ENCODE peak calls at places on chromosomes 5 and 9, in four cellular contexts. T, J, S and K are unnamed samples.

GRCh38 chr9:134475051-134475790 is 149.0 kb downstream of the RXRA start:
- DNase-seq in T (no peak), J (peak; percentile 85), S (no peak), K (peak; percentile 61)

GRCh38 chr5:169873642-169874041 is 106.7 kb downstream of the INSYN2B start:
- DNase-seq in T (no peak), J (no peak), S (no peak), K (no peak)

GRCh38 chr5:122788996-122789395 is 14.1 kb downstream of the SNX2 start:
- DNase-seq in T (no peak), J (no peak), S (peak; percentile 68), K (no peak)

GRCh38 chr5:71700803-71701202 is 18.3 kb upstream of the CARTPT start:
- DNase-seq in T (no peak), J (no peak), S (no peak), K (no peak)

GRCh38 chr9:83346655-83347393 is 191.4 kb downstream of the FRMD3 start:
- DNase-seq in T (no peak), J (no peak), S (no peak), K (no peak)

GRCh38 chr9:77013932-77014596 is 5.4 kb upstream of the FOXB2 start:
- DNase-seq in T (no peak), J (no peak), S (no peak), K (no peak)

GRCh38 chr5:173767580-173768266 is 120.4 kb upstream of the CPEB4 start:
- DNase-seq in T (no peak), J (no peak), S (no peak), K (no peak)

GRCh38 chr5:143071927-143072326 is 301.8 kb downstream of the ARHGAP26 start:
- DNase-seq in T (no peak), J (no peak), S (no peak), K (no peak)

GRCh38 chr9:112753725-112754124 is 3.2 kb downstream of the SNX30 start:
- DNase-seq in T (no peak), J (peak; percentile 89), S (no peak), K (no peak)

GRCh38 chr5:21195145-21195544 is 1207.1 kb upstream of the CDH18 start:
- DNase-seq in T (no peak), J (peak; percentile 51), S (no peak), K (no peak)

GRCh38 chr9:38390442-38390841 is 2.1 kb upstream of the ALDH1B1 start:
- DNase-seq in T (no peak), J (no peak), S (no peak), K (no peak)

GRCh38 chr9:8576741-8577140 is 777.2 kb upstream of the DMAC1 start:
- DNase-seq in T (no peak), J (no peak), S (no peak), K (no peak)

GRCh38 chr9:116572095-116572748 is 114.9 kb upstream of the TRIM32 start:
- DNase-seq in T (peak; percentile 21), J (peak; percentile 96), S (peak; percentile 65), K (peak; percentile 42)

GRCh38 chr9:69898714-69899209 is 78.1 kb downstream of the CFAP95 start:
- DNase-seq in T (no peak), J (peak; percentile 69), S (no peak), K (no peak)

GRCh38 chr5:59661939-59662615 is 231.4 kb downstream of the PDE4D start:
- DNase-seq in T (peak; percentile 84), J (no peak), S (peak; percentile 28), K (no peak)

GRCh38 chr5:1517838-1518237 is 5.9 kb downstream of the LPCAT1 start:
- DNase-seq in T (no peak), J (no peak), S (no peak), K (peak; percentile 44)

GRCh38 chr9:120913673-120914266 is 12.8 kb downstream of the TRAF1 start:
- DNase-seq in T (peak; percentile 14), J (no peak), S (no peak), K (no peak)

GRCh38 chr9:86122309-86122708 is 23.0 kb upstream of the GOLM1 start:
- DNase-seq in T (no peak), J (no peak), S (no peak), K (no peak)

GRCh38 chr9:132987021-132987620 is 8.6 kb downstream of the GFI1B start:
- DNase-seq in T (no peak), J (no peak), S (no peak), K (no peak)

GRCh38 chr5:143398053-143398355 is 5.5 kb downstream of the NR3C1 start:
- DNase-seq in T (no peak), J (no peak), S (no peak), K (no peak)

GRCh38 chr5:116209166-116209565 is 124.3 kb downstream of the COMMD10 start:
- DNase-seq in T (no peak), J (no peak), S (no peak), K (no peak)

GRCh38 chr9:136952354-136952855 is 332 bp downstream of the LCN12 start:
- DNase-seq in T (no peak), J (no peak), S (no peak), K (no peak)

GRCh38 chr5:32805966-32806626 is 95.0 kb downstream of the NPR3 start:
- DNase-seq in T (no peak), J (peak; percentile 88), S (no peak), K (no peak)

GRCh38 chr5:81290146-81290545 is 11.2 kb upstream of the ZCCHC9 start:
- DNase-seq in T (no peak), J (peak; percentile 18), S (no peak), K (no peak)

GRCh38 chr9:81776390-81776789 is 87.0 kb upstream of the TLE1 start:
- DNase-seq in T (no peak), J (no peak), S (no peak), K (no peak)

GRCh38 chr5:107565791-107566536 is 104.8 kb downstream of the EFNA5 start:
- DNase-seq in T (no peak), J (no peak), S (no peak), K (no peak)
- H3K4me3 ChIP-seq in T (no peak overlapping the region), J (no peak overlapping the region), S (no peak overlapping the region), K (no peak overlapping the region)

GRCh38 chr5:72814864-72815263 is 1.6 kb upstream of the TNPO1 start:
- DNase-seq in T (no peak), J (no peak), S (no peak), K (no peak)

GRCh38 chr5:72817639-72818266 is 1.3 kb downstream of the TNPO1 start:
- DNase-seq in T (no peak), J (peak; percentile 48), S (no peak), K (no peak)

GRCh38 chr5:72817076-72817476 is 615 bp downstream of the TNPO1 start:
- DNase-seq in T (peak; percentile 42), J (peak; percentile 79), S (peak; percentile 70), K (peak; percentile 74)

GRCh38 chr5:72815580-72816296 is 723 bp upstream of the TNPO1 start:
- DNase-seq in T (peak; percentile 30), J (no peak), S (no peak), K (no peak)

GRCh38 chr5:72816297-72817075 is at the start of gene TNPO1:
- DNase-seq in T (peak; percentile 91), J (peak; percentile 96), S (peak; percentile 95), K (peak; percentile 86)
- H3K4me3 ChIP-seq in T (peak within 1 kb of the TSS; percentile 68), J (peak within 1 kb of the TSS; percentile 94), S (peak within 1 kb of the TSS; percentile 84), K (peak within 1 kb of the TSS; percentile 68)

DNA sequence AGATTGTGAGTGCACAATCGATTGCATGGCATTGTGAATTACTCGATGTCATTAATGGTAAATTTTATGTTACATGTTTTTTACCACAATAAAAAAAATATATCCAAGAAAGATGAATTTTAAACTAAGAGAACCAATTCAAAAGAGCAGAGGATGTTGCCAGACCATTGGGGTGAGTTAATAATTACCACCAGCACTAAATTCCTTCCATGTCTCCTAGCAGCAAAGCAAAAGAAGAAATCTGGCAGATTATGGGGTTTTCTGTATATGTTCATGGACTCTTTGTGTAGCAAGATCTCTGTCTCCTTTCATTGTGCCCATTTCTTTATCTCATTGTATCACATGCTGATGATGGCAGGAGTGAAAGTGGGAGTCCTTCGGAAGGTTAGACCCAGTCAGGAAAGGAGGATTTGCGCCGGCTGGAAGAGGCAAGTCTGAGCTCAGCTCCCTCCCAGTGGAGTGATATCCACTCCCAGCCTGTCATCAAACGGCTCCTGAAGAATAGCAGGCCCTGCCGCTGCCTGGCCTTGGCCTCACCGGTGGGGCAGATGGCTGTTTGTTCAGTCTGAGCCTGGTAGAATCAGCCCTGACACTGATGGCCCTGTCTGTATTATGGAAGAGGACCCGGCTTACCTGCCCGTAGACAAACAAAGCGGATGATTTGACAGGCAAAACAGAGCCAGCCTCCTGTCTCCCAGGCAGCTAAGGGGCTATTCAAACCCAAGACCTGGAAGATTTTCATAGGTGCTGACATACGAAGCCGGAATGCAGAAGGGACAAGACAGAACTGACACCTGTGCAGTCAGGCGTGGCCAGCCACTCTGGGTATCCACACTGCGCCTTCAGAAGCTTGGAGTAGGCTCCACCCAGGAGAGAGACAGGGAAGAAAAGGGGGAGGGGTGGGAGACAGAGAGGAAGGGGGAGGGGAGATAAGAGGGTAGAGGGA is 21.9 kb upstream of the FOXE1 start:
- DNase-seq in T (no peak), J (no peak), S (no peak), K (no peak)
- H3K4me3 ChIP-seq in T (no peak overlapping the region), J (no peak overlapping the region), S (no peak overlapping the region), K (no peak overlapping the region)

GRCh38 chr5:135433626-135434426 is 13.3 kb downstream of the DCANP1 start:
- DNase-seq in T (no peak), J (peak; percentile 57), S (no peak), K (no peak)
- H3K4me3 ChIP-seq in T (no peak overlapping the region), J (no peak overlapping the region), S (no peak overlapping the region), K (no peak overlapping the region)

GRCh38 chr9:517993-518392 is 303.3 kb downstream of the DOCK8 start:
- DNase-seq in T (no peak), J (no peak), S (no peak), K (no peak)
- H3K4me3 ChIP-seq in T (no peak overlapping the region), J (no peak overlapping the region), S (no peak overlapping the region), K (peak overlapping the region; percentile 5)

GRCh38 chr5:177402271-177403043 is 2.0 kb upstream of the PFN3 start:
- DNase-seq in T (no peak), J (peak; percentile 42), S (peak; percentile 74), K (peak; percentile 90)
- H3K4me3 ChIP-seq in T (peak overlapping the region; percentile 78), J (no peak overlapping the region), S (peak overlapping the region; percentile 87), K (peak overlapping the region; percentile 76)

GRCh38 chr9:27108981-27109541 is at the start of gene TEK:
- DNase-seq in T (no peak), J (no peak), S (no peak), K (no peak)

GRCh38 chr9:27112235-27112634 is 3.2 kb downstream of the TEK start:
- DNase-seq in T (no peak), J (no peak), S (no peak), K (no peak)

GRCh38 chr9:27107241-27107640 is 1.8 kb upstream of the TEK start:
- DNase-seq in T (no peak), J (no peak), S (peak; percentile 2), K (no peak)

GRCh38 chr9:27109621-27110020 is 596 bp downstream of the TEK start:
- DNase-seq in T (no peak), J (no peak), S (no peak), K (no peak)

GRCh38 chr9:27110181-27110580 is 1.2 kb downstream of the TEK start:
- DNase-seq in T (no peak), J (no peak), S (no peak), K (no peak)
- H3K4me3 ChIP-seq in T (no peak overlapping the region), J (no peak overlapping the region), S (no peak overlapping the region), K (peak overlapping the region; percentile 21)

GRCh38 chr5:102483736-102484135 is 15.1 kb downstream of the SLCO6A1 start:
- DNase-seq in T (peak; percentile 64), J (peak; percentile 26), S (peak; percentile 3), K (no peak)
- H3K4me3 ChIP-seq in T (no peak overlapping the region), J (peak overlapping the region; percentile 47), S (no peak overlapping the region), K (no peak overlapping the region)

GRCh38 chr9:135905380-135906282 is 1.7 kb downstream of the CAMSAP1 start:
- DNase-seq in T (no peak), J (peak; percentile 69), S (peak; percentile 39), K (no peak)
- H3K4me3 ChIP-seq in T (no peak overlapping the region), J (peak overlapping the region; percentile 78), S (peak overlapping the region; percentile 68), K (peak overlapping the region; percentile 84)